ENCODE peak calls at places on chromosomes 6 and 20, in five cellular contexts. B, W, A, Z and K are unnamed samples.

GRCh38 chr6:82142524-82142923 is 105.0 kb downstream of the IBTK start:
- DNase-seq in Z (no peak), B (no peak), A (no peak), W (no peak), K (no peak)

GRCh38 chr6:148971027-148971927 is 224.4 kb downstream of the UST start:
- DNase-seq in A (no peak), Z (peak), B (no peak), W (no peak), K (no peak)

GRCh38 chr6:153130515-153131036 is 506 bp downstream of the RGS17 start:
- DNase-seq in Z (no peak), A (no peak), B (no peak), W (no peak), K (no peak)

GRCh38 chr6:81242634-81243033 is 509.8 kb downstream of the TENT5A start:
- DNase-seq in B (no peak), A (no peak), Z (peak), W (no peak), K (no peak)

GRCh38 chr20:33832113-33832853 is 21.1 kb downstream of the CHMP4B start:
- DNase-seq in W (no peak), B (no peak), A (no peak), Z (no peak), K (no peak)

GRCh38 chr6:150641398-150642139 is 41.9 kb downstream of the PLEKHG1 start:
- DNase-seq in Z (no peak), A (no peak), B (no peak), W (no peak), K (no peak)

GRCh38 chr6:90305800-90306448 is 9.3 kb upstream of the BACH2 start:
- DNase-seq in W (no peak), A (no peak), Z (no peak), B (no peak), K (no peak)

GRCh38 chr6:42210551-42210950 is 7.1 kb downstream of the MRPS10 start:
- DNase-seq in Z (no peak), W (no peak), A (no peak), B (no peak), K (no peak)

GRCh38 chr20:13395232-13395631 is 174.2 kb downstream of the ISM1 start:
- DNase-seq in B (no peak), A (no peak), Z (no peak), W (no peak), K (no peak)

GRCh38 chr6:15994814-15995459 is 133.9 kb upstream of the MYLIP start:
- DNase-seq in A (no peak), Z (no peak), B (no peak), W (no peak), K (no peak)

GRCh38 chr6:116847234-116847633 is 18.4 kb upstream of the GPRC6A start:
- DNase-seq in B (no peak), Z (peak), A (no peak), W (no peak), K (no peak)

GRCh38 chr6:104603108-104603745 is 256.5 kb downstream of the HACE1 start:
- DNase-seq in W (no peak), A (no peak), Z (no peak), B (no peak), K (no peak)

GRCh38 chr20:64121586-64121985 is 14.2 kb upstream of the NPBWR2 start:
- DNase-seq in B (no peak), Z (no peak), W (no peak), A (peak), K (peak)

GRCh38 chr6:63814459-63814858 is 178.9 kb downstream of the PHF3 start:
- DNase-seq in W (no peak), Z (no peak), B (no peak), A (no peak), K (no peak)

GRCh38 chr6:36906539-36906938 is 20.8 kb downstream of the C6orf89 start:
- DNase-seq in B (no peak), Z (no peak), A (no peak), W (no peak), K (no peak)

GRCh38 chr20:34984756-34985261 is 29.1 kb downstream of the MYH7B start:
- DNase-seq in A (peak), B (no peak), Z (no peak), W (no peak), K (no peak)

GRCh38 chr20:62123450-62124118 is 1.3 kb downstream of the LSM14B start:
- DNase-seq in A (no peak), Z (peak), B (no peak), W (no peak), K (no peak)

GRCh38 chr6:3844097-3844463 is 5.1 kb upstream of the FAM50B start:
- DNase-seq in Z (peak), B (no peak), W (no peak), A (no peak), K (no peak)

GRCh38 chr6:169640347-169640972 is 61.4 kb downstream of the WDR27 start:
- DNase-seq in A (no peak), Z (peak), W (no peak), B (no peak), K (no peak)

GRCh38 chr6:130018830-130019795 is 732 bp downstream of the L3MBTL3 start:
- DNase-seq in B (no peak), Z (no peak), W (peak), A (peak), K (peak)

GRCh38 chr20:32456869-32457421 is 98.8 kb downstream of the ASXL1 start:
- DNase-seq in Z (peak), A (peak), B (no peak), W (no peak), K (peak)

GRCh38 chr6:26185004-26185403 is 97.8 kb downstream of the HFE start:
- DNase-seq in B (no peak), W (no peak), Z (no peak), A (no peak), K (no peak)

GRCh38 chr6:41654433-41655020 is 16.3 kb downstream of the MDFI start:
- DNase-seq in B (no peak), Z (no peak), A (no peak), W (no peak), K (no peak)

GRCh38 chr20:25277051-25277801 is 29.3 kb downstream of the PYGB start:
- DNase-seq in B (peak), W (no peak), Z (no peak), A (peak), K (peak)

GRCh38 chr6:107866606-107867301 is 42.6 kb upstream of the SCML4 start:
- DNase-seq in A (no peak), B (no peak), Z (peak), W (peak), K (no peak)

GRCh38 chr20:62285722-62286121 is 17.1 kb upstream of the ADRM1 start:
- DNase-seq in W (no peak), Z (no peak), A (no peak), B (no peak), K (no peak)

GRCh38 chr6:21158873-21159272 is 434.7 kb upstream of the SOX4 start:
- DNase-seq in Z (no peak), W (no peak), A (no peak), B (no peak), K (no peak)

GRCh38 chr6:22142931-22143330 is 153.9 kb downstream of the PRL start:
- DNase-seq in A (no peak), W (no peak), Z (no peak), B (no peak), K (no peak)

GRCh38 chr20:10707070-10707469 is 33.3 kb upstream of the JAG1 start:
- DNase-seq in W (no peak), A (no peak), B (no peak), Z (no peak), K (no peak)

GRCh38 chr6:48845219-48845618 is 617.8 kb downstream of the MMUT start:
- DNase-seq in W (no peak), A (no peak), Z (no peak), B (no peak), K (no peak)

GRCh38 chr20:46549188-46549967 is 1.1 kb downstream of the OCSTAMP start:
- DNase-seq in B (no peak), W (no peak), A (no peak), Z (no peak), K (no peak)

GRCh38 chr6:33166811-33167210 is 25.5 kb downstream of the COL11A2 start:
- DNase-seq in Z (no peak), B (no peak), W (no peak), A (no peak), K (no peak)

GRCh38 chr6:111447051-111447450 is 36.0 kb downstream of the REV3L start:
- DNase-seq in B (no peak), W (no peak), A (no peak), Z (no peak), K (no peak)

GRCh38 chr6:134938896-134939295 is 11.0 kb downstream of the ALDH8A1 start:
- DNase-seq in W (peak), B (no peak), A (no peak), Z (no peak), K (no peak)

GRCh38 chr6:96562886-96563285 is at the start of gene FHL5:
- DNase-seq in W (no peak), A (no peak), Z (no peak), B (no peak), K (no peak)

GRCh38 chr6:37456126-37456525 is 23.1 kb downstream of the CMTR1 start:
- DNase-seq in B (no peak), A (no peak), W (no peak), Z (peak), K (no peak)

DNA sequence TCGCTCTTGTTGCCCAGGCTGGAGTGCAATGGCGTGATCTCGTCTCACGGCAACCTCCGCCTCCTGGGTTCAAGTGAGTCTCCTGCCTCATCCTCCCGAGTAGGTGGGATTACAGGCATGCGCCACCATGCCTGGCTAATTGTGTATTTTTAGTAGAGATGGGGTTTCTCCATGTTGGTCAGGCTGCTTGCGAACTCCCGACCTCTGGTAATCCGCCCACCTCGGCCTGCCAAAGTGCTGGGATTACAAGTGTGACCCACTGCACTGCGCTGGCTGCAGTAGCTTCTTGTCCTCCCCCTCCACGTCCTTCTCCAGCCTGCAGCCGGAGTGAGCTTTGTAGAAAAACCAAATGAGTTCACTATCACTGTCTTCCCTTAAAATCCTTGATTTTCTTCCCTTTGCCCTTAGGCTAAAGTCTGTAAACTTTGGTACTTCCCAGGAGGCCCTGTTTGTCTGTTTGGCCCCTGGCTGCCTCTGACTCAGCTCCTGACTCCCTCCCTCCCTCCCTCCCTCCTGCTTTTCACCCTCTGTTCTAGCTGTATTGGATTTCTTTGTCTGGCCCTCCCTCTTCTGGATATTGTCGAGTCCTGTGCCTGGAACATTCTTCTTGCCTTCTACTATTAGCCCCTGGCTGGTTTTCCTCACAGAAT is 12.9 kb downstream of the PARD6B start:
- DNase-seq in B (no peak), A (peak), Z (peak), W (no peak), K (no peak)
- TF ChIP-seq CTCF in B (no peak), A (no peak), Z (peak), W (no peak), K (no peak)

GRCh38 chr6:54621285-54621684 is 225.3 kb upstream of the FAM83B start:
- DNase-seq in A (no peak), B (no peak), Z (no peak), W (no peak), K (no peak)
- TF ChIP-seq CTCF in A (no peak), B (peak), Z (no peak), W (no peak), K (no peak)

GRCh38 chr20:17901971-17902370 is 66.6 kb downstream of the SNX5 start:
- DNase-seq in B (no peak), Z (no peak), A (no peak), W (no peak), K (no peak)
- TF ChIP-seq CTCF in B (no peak), Z (no peak), A (no peak), W (no peak), K (no peak)

GRCh38 chr20:19056909-19057308 is 155.5 kb upstream of the SLC24A3 start:
- DNase-seq in W (no peak), A (no peak), Z (no peak), B (no peak), K (no peak)
- TF ChIP-seq CTCF in W (no peak), A (no peak), Z (no peak), B (no peak), K (no peak)